ENCODE peak calls at places on chromosomes 3 and 15, in nine cellular contexts. N is left cardiac atrium, B is GM12892, H is NCI-H774, E is astrocyte of the spinal cord, O is pons, K is fibroblast of the conjunctiva, I is SW480, T is SIG-M5. V is an unnamed sample.

GRCh38 chr3:11156026-11156410 is 1.7 kb downstream of the HRH1 start:
- DNase-seq in N (no peak), B (no peak), H (no peak), E (no peak), O (no peak), K (no peak), I (no peak), T (no peak), V (no peak)

GRCh38 chr3:24477090-24477656 is 17.5 kb downstream of the THRB start:
- DNase-seq in N (no peak), B (no peak), H (no peak), E (no peak), O (no peak), K (no peak), I (no peak), T (no peak), V (no peak)

GRCh38 chr15:45337224-45337623 is 41.1 kb downstream of the GATM start:
- DNase-seq in N (no peak), B (no peak), H (no peak), E (no peak), O (no peak), K (no peak), I (no peak), T (no peak), V (no peak)

GRCh38 chr3:165440380-165440779 is 244.2 kb upstream of the SLITRK3 start:
- DNase-seq in N (no peak), B (no peak), H (no peak), E (no peak), O (no peak), K (no peak), I (no peak), T (no peak), V (no peak)

GRCh38 chr3:107981471-107982111 is 109.2 kb downstream of the CD47 start:
- DNase-seq in N (peak), B (no peak), H (no peak), E (no peak), O (peak), K (no peak), I (no peak), T (no peak), V (no peak)

GRCh38 chr3:59327324-59327939 is 277.6 kb upstream of the CFAP20DC start:
- DNase-seq in N (no peak), B (no peak), H (no peak), E (peak), O (no peak), K (no peak), I (peak), T (no peak), V (no peak)

GRCh38 chr3:10410383-10411002 is 89.6 kb upstream of the SEC13 start:
- DNase-seq in N (no peak), B (no peak), H (no peak), E (no peak), O (no peak), K (no peak), I (no peak), T (no peak), V (no peak)

GRCh38 chr3:156456771-156457224 is 98.1 kb downstream of the SSR3 start:
- DNase-seq in N (no peak), B (no peak), H (no peak), E (peak), O (no peak), K (no peak), I (no peak), T (no peak), V (no peak)

GRCh38 chr3:101729586-101729985 is 5.2 kb downstream of the CEP97 start:
- DNase-seq in N (no peak), B (no peak), H (no peak), E (no peak), O (no peak), K (no peak), I (no peak), T (no peak), V (no peak)

GRCh38 chr3:174907027-174907426 is 47.9 kb downstream of the NAALADL2 start:
- DNase-seq in N (no peak), B (no peak), H (no peak), E (no peak), O (no peak), K (no peak), I (no peak), T (no peak), V (no peak)

V was measured in NCI-H2227 treated with DMSO at 0.1 percent for 48 hours.